ENCODE peak calls at places on chromosomes 1 and 21, in ten cellular contexts. P, I, C, M, T, Z, Q, L, K and W are unnamed samples.
A peak's percentile ranks its signal among the peaks of the same experiment; 100 is the strongest.

GRCh38 chr21:43849532-43850299 is 15.3 kb upstream of the AGPAT3 start:
- DNase-seq in P (no peak), I (no peak), C (no peak), M (peak; percentile 38), T (no peak), Z (no peak), Q (no peak), L (no peak), K (no peak), W (no peak)

GRCh38 chr1:65114312-65114711 is 33.7 kb upstream of the AK4 start:
- DNase-seq in P (no peak), I (no peak), C (no peak), M (no peak), T (no peak), Z (no peak), Q (no peak), L (no peak), K (no peak), W (no peak)

GRCh38 chr1:55707196-55707595 is 492.0 kb upstream of the USP24 start:
- DNase-seq in P (no peak), I (no peak), C (no peak), M (no peak), T (no peak), Z (no peak), Q (no peak), L (no peak), K (no peak), W (no peak)

GRCh38 chr1:222523852-222524251 is 24.1 kb downstream of the HHIPL2 start:
- DNase-seq in P (no peak), I (no peak), C (no peak), M (no peak), T (no peak), Z (no peak), Q (no peak), L (no peak), K (no peak), W (no peak)

GRCh38 chr1:39154553-39155361 is 49.7 kb upstream of the MACF1 start:
- DNase-seq in P (no peak), I (no peak), C (no peak), M (no peak), T (peak; percentile 49), Z (no peak), Q (no peak), L (no peak), K (no peak), W (no peak)

GRCh38 chr21:46179708-46180078 is 4.6 kb downstream of the SPATC1L start:
- DNase-seq in P (no peak), I (no peak), C (peak; percentile 46), M (no peak), T (no peak), Z (no peak), Q (no peak), L (no peak), K (no peak), W (no peak)

GRCh38 chr1:236623371-236624166 is 19.3 kb upstream of the HEATR1 start:
- DNase-seq in P (no peak), I (no peak), C (no peak), M (no peak), T (no peak), Z (no peak), Q (no peak), L (no peak), K (no peak), W (no peak)

GRCh38 chr1:223363856-223364684 is at the start of gene SUSD4:
- DNase-seq in P (peak; percentile 84), I (no peak), C (peak; percentile 85), M (peak; percentile 34), T (peak; percentile 72), Z (peak; percentile 31), Q (peak; percentile 84), L (peak; percentile 53), K (peak; percentile 50), W (peak; percentile 12)

GRCh38 chr1:75134939-75135828 is 996 bp downstream of the LHX8 start:
- DNase-seq in P (no peak), I (no peak), C (no peak), M (no peak), T (no peak), Z (no peak), Q (no peak), L (no peak), K (no peak), W (no peak)

GRCh38 chr1:94912263-94912986 is 14.5 kb downstream of the CNN3 start:
- DNase-seq in P (no peak), I (no peak), C (no peak), M (no peak), T (no peak), Z (no peak), Q (no peak), L (no peak), K (no peak), W (no peak)

GRCh38 chr1:63721531-63722189 is 52.2 kb upstream of the ROR1 start:
- DNase-seq in P (no peak), I (no peak), C (no peak), M (no peak), T (no peak), Z (no peak), Q (no peak), L (no peak), K (no peak), W (no peak)

GRCh38 chr21:38506606-38507331 is 8.5 kb upstream of the ERG start:
- DNase-seq in P (no peak), I (no peak), C (no peak), M (peak; percentile 74), T (no peak), Z (no peak), Q (no peak), L (no peak), K (no peak), W (no peak)

GRCh38 chr1:47262787-47263413 is 30.9 kb upstream of the TAL1 start:
- DNase-seq in P (no peak), I (no peak), C (no peak), M (peak; percentile 60), T (peak; percentile 82), Z (peak; percentile 3), Q (no peak), L (peak; percentile 35), K (peak; percentile 11), W (peak; percentile 21)

GRCh38 chr1:159839135-159839849 is 12.6 kb downstream of the SLAMF8 start:
- DNase-seq in P (no peak), I (no peak), C (no peak), M (no peak), T (no peak), Z (no peak), Q (no peak), L (no peak), K (no peak), W (no peak)

GRCh38 chr1:92274939-92275338 is 23.8 kb downstream of the GLMN start:
- DNase-seq in P (no peak), I (no peak), C (no peak), M (no peak), T (no peak), Z (no peak), Q (no peak), L (no peak), K (no peak), W (no peak)

GRCh38 chr1:223228931-223229528 is 86.0 kb upstream of the TLR5 start:
- DNase-seq in P (no peak), I (no peak), C (no peak), M (no peak), T (no peak), Z (no peak), Q (no peak), L (no peak), K (no peak), W (no peak)

GRCh38 chr1:36735436-36735835 is 252.7 kb upstream of the CSF3R start:
- DNase-seq in P (no peak), I (no peak), C (no peak), M (no peak), T (no peak), Z (no peak), Q (no peak), L (no peak), K (no peak), W (no peak)

GRCh38 chr1:47547753-47548152 is 109.9 kb downstream of the FOXD2 start:
- DNase-seq in P (no peak), I (no peak), C (no peak), M (no peak), T (no peak), Z (no peak), Q (no peak), L (no peak), K (no peak), W (no peak)

GRCh38 chr1:16111771-16112557 is 38.5 kb upstream of the FAM131C start:
- DNase-seq in P (no peak), I (no peak), C (peak; percentile 61), M (no peak), T (peak; percentile 25), Z (no peak), Q (no peak), L (no peak), K (no peak), W (no peak)

GRCh38 chr1:203743101-203743501 is 21.9 kb upstream of the LAX1 start:
- DNase-seq in P (no peak), I (no peak), C (no peak), M (no peak), T (no peak), Z (no peak), Q (no peak), L (no peak), K (no peak), W (no peak)

GRCh38 chr1:242784074-242784473 is 259.6 kb upstream of the PLD5 start:
- DNase-seq in P (no peak), I (no peak), C (no peak), M (no peak), T (no peak), Z (no peak), Q (no peak), L (no peak), K (no peak), W (peak; percentile 23)

GRCh38 chr1:154221815-154222081 is 993 bp downstream of the UBAP2L start:
- DNase-seq in P (no peak), I (peak; percentile 70), C (no peak), M (no peak), T (peak; percentile 40), Z (no peak), Q (no peak), L (no peak), K (no peak), W (no peak)

GRCh38 chr1:59156526-59157196 is 140.2 kb upstream of the FGGY start:
- DNase-seq in P (no peak), I (peak; percentile 55), C (peak; percentile 58), M (no peak), T (no peak), Z (no peak), Q (no peak), L (no peak), K (no peak), W (no peak)

GRCh38 chr1:230171337-230172015 is 104.4 kb downstream of the GALNT2 start:
- DNase-seq in P (no peak), I (no peak), C (no peak), M (no peak), T (no peak), Z (no peak), Q (no peak), L (no peak), K (no peak), W (no peak)

GRCh38 chr1:42698081-42698813 is 16.0 kb downstream of the YBX1 start:
- DNase-seq in P (no peak), I (no peak), C (no peak), M (no peak), T (no peak), Z (no peak), Q (no peak), L (no peak), K (no peak), W (no peak)

GRCh38 chr21:32687946-32688345 is 39.9 kb downstream of the SYNJ1 start:
- DNase-seq in P (no peak), I (no peak), C (no peak), M (no peak), T (peak; percentile 13), Z (no peak), Q (no peak), L (no peak), K (no peak), W (no peak)

GRCh38 chr1:67590329-67590728 is 94.7 kb upstream of the GADD45A start:
- DNase-seq in P (no peak), I (no peak), C (no peak), M (no peak), T (peak; percentile 27), Z (no peak), Q (no peak), L (no peak), K (no peak), W (no peak)